ENCODE peak calls at places on chromosome 4, in nine cellular contexts. R is stimulated activated CD4-positive, alpha-beta T cell treated with anti-CD3 and anti-CD28 coated beads, Interleukin-4, amount 100 ng/mL, for 24 hours; W is upper lobe of right lung; K is gastrocnemius medialis; P is mesenchymal stem cell; V is epithelial cell of esophagus; A is mucosa of descending colon; G is HFF-Myc; Q is endodermal cell. Z is an unnamed sample.

GRCh38 chr4:120922390-120923200 is at the start of gene PRDM5:
- DNase-seq in R (peak; percentile 16), W (peak; percentile 88), K (no peak), P (peak; percentile 60), V (peak; percentile 51), A (peak; percentile 76), G (no peak), Q (peak; percentile 89), Z (no peak)

GRCh38 chr4:89308161-89308500 is 531 bp upstream of the GPRIN3 start:
- DNase-seq in R (no peak), W (no peak), K (no peak), P (no peak), V (no peak), A (no peak), G (no peak), Q (no peak), Z (no peak)

GRCh38 chr4:123449780-123450179 is 53.2 kb downstream of the SPRY1 start:
- DNase-seq in R (no peak), W (no peak), K (no peak), P (peak; percentile 83), V (peak; percentile 20), A (no peak), G (peak; percentile 25), Q (no peak), Z (peak; percentile 1)

GRCh38 chr4:56102581-56102980 is 153.8 kb downstream of the CEP135 start:
- DNase-seq in R (no peak), W (no peak), K (no peak), P (no peak), V (no peak), A (no peak), G (no peak), Q (no peak), Z (no peak)

GRCh38 chr4:1711906-1712215 is 258 bp downstream of the SLBP start:
- DNase-seq in R (no peak), W (no peak), K (no peak), P (peak; percentile 46), V (no peak), A (no peak), G (no peak), Q (no peak), Z (no peak)

GRCh38 chr4:140372607-140373327 is 679 bp upstream of the SCOC start:
- DNase-seq in R (peak; percentile 38), W (no peak), K (no peak), P (peak; percentile 41), V (peak; percentile 19), A (no peak), G (no peak), Q (peak; percentile 49), Z (peak; percentile 0)

GRCh38 chr4:156992943-156993342 is 21.3 kb upstream of the PDGFC start:
- DNase-seq in R (no peak), W (no peak), K (no peak), P (no peak), V (no peak), A (no peak), G (no peak), Q (no peak), Z (no peak)

GRCh38 chr4:41339812-41340809 is 83.4 kb downstream of the UCHL1 start:
- DNase-seq in R (no peak), W (no peak), K (no peak), P (peak; percentile 67), V (no peak), A (no peak), G (peak; percentile 85), Q (peak; percentile 78), Z (no peak)

GRCh38 chr4:139872274-139872673 is 206.7 kb downstream of the MGST2 start:
- DNase-seq in R (no peak), W (no peak), K (no peak), P (peak; percentile 96), V (peak; percentile 97), A (no peak), G (peak; percentile 73), Q (no peak), Z (peak; percentile 92)

GRCh38 chr4:110878992-110879391 is 256.1 kb upstream of the PITX2 start:
- DNase-seq in R (no peak), W (no peak), K (no peak), P (no peak), V (peak; percentile 50), A (no peak), G (no peak), Q (no peak), Z (no peak)

GRCh38 chr4:120209706-120210105 is 143.1 kb upstream of the MAD2L1 start:
- DNase-seq in R (no peak), W (no peak), K (no peak), P (no peak), V (no peak), A (no peak), G (no peak), Q (no peak), Z (no peak)

GRCh38 chr4:144666539-144667175 is 20.7 kb downstream of the HHIP start:
- DNase-seq in R (no peak), W (no peak), K (no peak), P (peak; percentile 3), V (no peak), A (no peak), G (peak; percentile 50), Q (no peak), Z (no peak)

GRCh38 chr4:153676984-153677383 is 7.1 kb upstream of the TLR2 start:
- DNase-seq in R (no peak), W (no peak), K (no peak), P (peak; percentile 18), V (peak; percentile 91), A (no peak), G (peak; percentile 25), Q (no peak), Z (no peak)

GRCh38 chr4:151894246-151894645 is 133.4 kb upstream of the GATB start:
- DNase-seq in R (no peak), W (no peak), K (no peak), P (no peak), V (no peak), A (no peak), G (no peak), Q (no peak), Z (no peak)

GRCh38 chr4:1357356-1358248 is 10.6 kb downstream of the UVSSA start:
- DNase-seq in R (no peak), W (no peak), K (no peak), P (no peak), V (no peak), A (no peak), G (no peak), Q (no peak), Z (no peak)

GRCh38 chr4:3204021-3204431 is 44.9 kb upstream of the MSANTD1 start:
- DNase-seq in R (no peak), W (no peak), K (peak; percentile 57), P (peak; percentile 58), V (peak; percentile 9), A (no peak), G (no peak), Q (no peak), Z (no peak)

GRCh38 chr4:85823295-85823694 is 348.3 kb downstream of the ARHGAP24 start:
- DNase-seq in R (no peak), W (no peak), K (no peak), P (no peak), V (peak; percentile 30), A (no peak), G (no peak), Q (peak; percentile 54), Z (no peak)

GRCh38 chr4:62490635-62491034 is 1290.5 kb downstream of the ADGRL3 start:
- DNase-seq in R (no peak), W (no peak), K (no peak), P (peak; percentile 2), V (no peak), A (no peak), G (no peak), Q (no peak), Z (no peak)

GRCh38 chr4:87060957-87061356 is 126.1 kb downstream of the AFF1 start:
- DNase-seq in R (peak; percentile 37), W (no peak), K (no peak), P (peak; percentile 60), V (peak; percentile 70), A (no peak), G (no peak), Q (no peak), Z (no peak)

GRCh38 chr4:7381221-7381889 is 53.4 kb downstream of the PSAPL1 start:
- DNase-seq in R (no peak), W (peak; percentile 44), K (no peak), P (no peak), V (no peak), A (peak; percentile 8), G (no peak), Q (peak; percentile 44), Z (no peak)

GRCh38 chr4:8706221-8707044 is 113.9 kb downstream of the CPZ start:
- DNase-seq in R (no peak), W (peak; percentile 34), K (no peak), P (no peak), V (no peak), A (no peak), G (no peak), Q (peak; percentile 42), Z (no peak)

GRCh38 chr4:136637071-136637777 is 895.1 kb downstream of the PCDH18 start:
- DNase-seq in R (no peak), W (no peak), K (no peak), P (peak; percentile 12), V (peak; percentile 26), A (no peak), G (no peak), Q (peak; percentile 86), Z (no peak)

GRCh38 chr4:158033416-158033863 is 139.4 kb downstream of the GASK1B start:
- DNase-seq in R (no peak), W (no peak), K (no peak), P (peak; percentile 67), V (peak; percentile 53), A (no peak), G (no peak), Q (no peak), Z (no peak)

GRCh38 chr4:41693629-41694028 is 54.9 kb downstream of the PHOX2B start:
- DNase-seq in R (no peak), W (no peak), K (no peak), P (peak; percentile 42), V (peak; percentile 56), A (no peak), G (peak; percentile 30), Q (no peak), Z (no peak)

GRCh38 chr4:116358633-116359222 is 726.6 kb downstream of the TRAM1L1 start:
- DNase-seq in R (peak; percentile 20), W (no peak), K (no peak), P (peak; percentile 81), V (peak; percentile 91), A (no peak), G (peak; percentile 29), Q (peak; percentile 94), Z (no peak)

GRCh38 chr4:92483341-92483740 is 179.6 kb downstream of the GRID2 start:
- DNase-seq in R (no peak), W (no peak), K (no peak), P (no peak), V (no peak), A (no peak), G (no peak), Q (no peak), Z (no peak)

GRCh38 chr4:110195561-110196205 is 2.7 kb downstream of the ELOVL6 start:
- DNase-seq in R (peak; percentile 13), W (no peak), K (no peak), P (peak; percentile 49), V (peak; percentile 88), A (no peak), G (no peak), Q (no peak), Z (no peak)

GRCh38 chr4:1218892-1219552 is 29.9 kb downstream of the CTBP1 start:
- DNase-seq in R (no peak), W (no peak), K (no peak), P (no peak), V (no peak), A (no peak), G (no peak), Q (no peak), Z (peak; percentile 3)

GRCh38 chr4:175560628-175561027 is 251.4 kb downstream of the GPM6A start:
- DNase-seq in R (no peak), W (no peak), K (no peak), P (peak; percentile 7), V (peak; percentile 47), A (no peak), G (no peak), Q (no peak), Z (no peak)

GRCh38 chr4:94918543-94918942 is 160.8 kb downstream of the BMPR1B start:
- DNase-seq in R (no peak), W (no peak), K (no peak), P (no peak), V (no peak), A (no peak), G (no peak), Q (no peak), Z (no peak)

GRCh38 chr4:65747386-65747785 is 77.1 kb upstream of the EPHA5 start:
- DNase-seq in R (no peak), W (no peak), K (no peak), P (peak; percentile 6), V (no peak), A (no peak), G (no peak), Q (no peak), Z (no peak)